ENCODE peak calls at places on chromosomes 7 and 10, in ten cellular contexts. N is stomach, W is tibial artery, F is brain microvascular endothelial cell, D is ascending aorta, H is spleen, L is keratinocyte, U is dorsolateral prefrontal cortex, O is adrenal gland, P is heart right ventricle. G is an unnamed sample.

GRCh38 chr7:92835851-92836488 is 403 bp downstream of the CDK6 start:
- DNase-seq in F (peak; percentile 26), P (no peak), W (peak; percentile 21), L (no peak), H (peak; percentile 76), O (peak; percentile 43), U (no peak), N (peak; percentile 28), D (no peak), G (no peak)

GRCh38 chr7:91918356-91918755 is 22.3 kb upstream of the AKAP9 start:
- DNase-seq in U (no peak), P (no peak), H (no peak), N (no peak), F (no peak), L (no peak), O (no peak), D (no peak), W (no peak), G (no peak)

GRCh38 chr7:77351539-77352004 is 64.6 kb downstream of the GSAP start:
- DNase-seq in H (peak; percentile 88), U (no peak), L (no peak), N (peak; percentile 30), D (no peak), P (no peak), F (no peak), W (no peak), O (no peak), G (peak; percentile 59)

GRCh38 chr10:49749144-49749543 is 13.0 kb downstream of the OGDHL start:
- DNase-seq in N (no peak), F (no peak), W (no peak), D (no peak), O (no peak), P (no peak), U (no peak), L (no peak), H (no peak), G (no peak)

GRCh38 chr7:45185864-45186250 is 28.3 kb downstream of the RAMP3 start:
- DNase-seq in F (no peak), L (no peak), H (no peak), O (peak; percentile 8), D (no peak), W (no peak), U (peak; percentile 6), N (peak; percentile 13), P (no peak), G (no peak)

GRCh38 chr10:43680035-43680434 is 31.4 kb upstream of the ZNF32 start:
- DNase-seq in F (peak; percentile 37), O (no peak), W (no peak), N (no peak), L (no peak), D (no peak), H (no peak), U (no peak), P (no peak), G (no peak)

GRCh38 chr7:18450021-18450420 is 45.5 kb upstream of the HDAC9 start:
- DNase-seq in O (no peak), D (no peak), N (no peak), P (no peak), F (no peak), H (no peak), U (no peak), W (no peak), L (no peak), G (no peak)

GRCh38 chr7:100943693-100944092 is 5.6 kb upstream of the MUC3A start:
- DNase-seq in P (no peak), L (no peak), D (no peak), W (no peak), H (no peak), F (no peak), N (no peak), O (no peak), U (no peak), G (peak; percentile 77)

GRCh38 chr10:113096111-113097045 is 146.3 kb downstream of the TCF7L2 start:
- DNase-seq in L (no peak), F (no peak), D (no peak), U (no peak), H (no peak), P (no peak), N (no peak), O (no peak), W (no peak), G (peak; percentile 29)

GRCh38 chr7:123632808-123633207 is 22.9 kb upstream of the LMOD2 start:
- DNase-seq in W (no peak), H (no peak), P (no peak), F (no peak), D (no peak), L (no peak), O (no peak), N (no peak), U (no peak), G (no peak)

GRCh38 chr7:27108390-27109127 is 6.1 kb upstream of the HOXA2 start:
- DNase-seq in L (no peak), N (no peak), U (no peak), W (no peak), O (no peak), D (no peak), F (no peak), H (peak; percentile 85), P (no peak), G (peak; percentile 87)

GRCh38 chr7:6012355-6013104 is 3.5 kb downstream of the AIMP2 start:
- DNase-seq in H (no peak), D (no peak), F (peak; percentile 9), W (no peak), L (no peak), O (no peak), U (no peak), P (no peak), N (peak; percentile 42), G (no peak)

GRCh38 chr10:4775808-4776207 is 50.2 kb upstream of the AKR1E2 start:
- DNase-seq in D (no peak), L (peak; percentile 76), U (no peak), H (no peak), P (no peak), O (no peak), N (no peak), W (no peak), F (peak; percentile 25), G (no peak)

GRCh38 chr10:34815174-34816066 is at the start of gene PARD3:
- DNase-seq in U (no peak), W (peak; percentile 55), H (peak; percentile 62), N (peak; percentile 68), F (no peak), P (peak; percentile 77), O (peak; percentile 71), L (no peak), D (no peak), G (peak; percentile 91)

GRCh38 chr7:74612015-74612829 is 45.3 kb upstream of the GTF2I start:
- DNase-seq in P (peak; percentile 17), L (peak; percentile 90), U (peak; percentile 41), W (no peak), N (no peak), O (no peak), F (peak; percentile 33), H (no peak), D (no peak), G (peak; percentile 76)

GRCh38 chr10:92892706-92893054 is 44.4 kb downstream of the EXOC6 start:
- DNase-seq in D (no peak), W (no peak), H (no peak), F (no peak), L (no peak), U (no peak), P (no peak), O (no peak), N (no peak), G (no peak)
- TF ChIP-seq CTCF in D (no peak), W (no peak), H (no peak), F (no peak), L (no peak), U (no peak), P (no peak), O (no peak), N (no peak), G (no peak)

GRCh38 chr10:80203835-80204148 is 1.5 kb downstream of the ANXA11 start:
- DNase-seq in D (no peak), W (no peak), P (no peak), F (no peak), L (no peak), H (no peak), O (no peak), U (no peak), N (no peak), G (no peak)
- H3K4me3 ChIP-seq in D (peak overlapping the region; percentile 88), W (peak overlapping the region; percentile 96), P (peak overlapping the region; percentile 68), F (peak overlapping the region; percentile 77), L (peak overlapping the region; percentile 77), H (peak overlapping the region; percentile 76), O (no peak overlapping the region), U (peak overlapping the region; percentile 69), N (peak overlapping the region; percentile 81), G (peak overlapping the region; percentile 95)

GRCh38 chr10:119189811-119190282 is 11.2 kb upstream of the PRDX3 start:
- DNase-seq in P (no peak), O (no peak), D (no peak), U (peak; percentile 47), H (no peak), L (no peak), N (no peak), F (peak; percentile 92), W (no peak), G (no peak)
- H3K27ac ChIP-seq in P (no peak overlapping the region), O (no peak overlapping the region), D (no peak overlapping the region), U (peak overlapping the region; percentile 79), H (no peak overlapping the region), L (peak overlapping the region; percentile 41), N (no peak overlapping the region), F (peak overlapping the region; percentile 91), W (no peak overlapping the region), G (no peak overlapping the region)

GRCh38 chr7:86904949-86905834 is 154.3 kb downstream of the ELAPOR2 start:
- DNase-seq in O (peak; percentile 28), P (no peak), W (no peak), U (no peak), D (no peak), H (no peak), N (no peak), F (peak; percentile 32), L (no peak), G (peak; percentile 57)
- TF ChIP-seq CTCF in O (peak; percentile 45), P (peak; percentile 51), W (peak; percentile 29), U (peak; percentile 72), D (peak; percentile 41), H (no peak), N (peak; percentile 34), F (peak; percentile 70), L (peak; percentile 46), G (peak; percentile 83)

GRCh38 chr7:16668049-16668858 is 22.3 kb downstream of the BZW2 start:
- DNase-seq in F (peak; percentile 99), O (peak; percentile 86), W (peak; percentile 71), U (no peak), N (peak; percentile 71), D (no peak), H (no peak), L (peak; percentile 70), P (peak; percentile 33), G (no peak)
- H3K4me3 ChIP-seq in F (no peak overlapping the region), O (no peak overlapping the region), W (no peak overlapping the region), U (no peak overlapping the region), N (no peak overlapping the region), D (no peak overlapping the region), H (no peak overlapping the region), L (no peak overlapping the region), P (no peak overlapping the region), G (no peak overlapping the region)

G was measured in endodermal cell.